ENCODE peak calls at places on chromosome 21, in four cellular contexts. P is PC-3, U is mammary epithelial cell, D is GM12878. H is an unnamed sample.

GRCh38 chr21:42047821-42048613 is 23.1 kb upstream of the UMODL1 start:
- DNase-seq in P (peak), U (peak), D (no peak), H (no peak)

GRCh38 chr21:44613386-44614155 is 1.7 kb downstream of the KRTAP10-8 start:
- DNase-seq in P (no peak), U (no peak), D (no peak), H (no peak)

GRCh38 chr21:44084496-44085241 is 22.5 kb upstream of the PWP2 start:
- DNase-seq in P (no peak), U (no peak), D (no peak), H (no peak)

GRCh38 chr21:42833439-42833815 is 45.9 kb downstream of the WDR4 start:
- DNase-seq in P (peak), U (no peak), D (peak), H (no peak)

GRCh38 chr21:37266515-37267221 is 466 bp downstream of the VPS26C start:
- DNase-seq in P (peak), U (no peak), D (no peak), H (no peak)

GRCh38 chr21:45327458-45328197 is 39.9 kb upstream of the POFUT2 start:
- DNase-seq in P (no peak), U (no peak), D (no peak), H (no peak)

GRCh38 chr21:30206551-30207251 is 9.2 kb downstream of the CLDN8 start:
- DNase-seq in P (peak), U (peak), D (no peak), H (peak)

GRCh38 chr21:31686272-31686913 is 26.9 kb downstream of the SOD1 start:
- DNase-seq in P (no peak), U (no peak), D (no peak), H (no peak)

GRCh38 chr21:45874716-45875415 is 106.7 kb upstream of the COL6A1 start:
- DNase-seq in P (peak), U (no peak), D (no peak), H (peak)

GRCh38 chr21:45016031-45016430 is 58.3 kb upstream of the ADARB1 start:
- DNase-seq in P (no peak), U (no peak), D (no peak), H (no peak)

GRCh38 chr21:41992576-41992975 is 17.6 kb downstream of the ZBTB21 start:
- DNase-seq in P (no peak), U (no peak), D (no peak), H (no peak)

GRCh38 chr21:41715649-41716321 is 51.1 kb downstream of the RIPK4 start:
- DNase-seq in P (peak), U (peak), D (no peak), H (peak)

GRCh38 chr21:37551406-37552355 is 185.1 kb downstream of the DYRK1A start:
- DNase-seq in P (no peak), U (no peak), D (no peak), H (no peak)

GRCh38 chr21:36699026-36699545 is at the start of gene SIM2:
- DNase-seq in P (peak), U (peak), D (no peak), H (no peak)

GRCh38 chr21:44433791-44434567 is 21.3 kb upstream of the LRRC3 start:
- DNase-seq in P (no peak), U (no peak), D (no peak), H (no peak)

GRCh38 chr21:42258885-42259407 is 40.0 kb downstream of the ABCG1 start:
- DNase-seq in P (no peak), U (no peak), D (no peak), H (no peak)

GRCh38 chr21:46294647-46295176 is 8.6 kb downstream of the YBEY start:
- DNase-seq in P (no peak), U (no peak), D (no peak), H (no peak)

GRCh38 chr21:33212159-33212851 is 17.4 kb upstream of the IFNAR2 start:
- DNase-seq in P (no peak), U (peak), D (no peak), H (peak)

GRCh38 chr21:46388896-46389295 is 64.9 kb downstream of the PCNT start:
- DNase-seq in P (no peak), U (no peak), D (no peak), H (no peak)

GRCh38 chr21:42614811-42615342 is 38.5 kb upstream of the PDE9A start:
- DNase-seq in P (peak), U (peak), D (no peak), H (peak)

GRCh38 chr21:43881918-43882317 is 16.9 kb downstream of the AGPAT3 start:
- DNase-seq in P (no peak), U (no peak), D (no peak), H (no peak)

GRCh38 chr21:46617267-46618051 is 12.6 kb upstream of the S100B start:
- DNase-seq in P (peak), U (no peak), D (no peak), H (no peak)

GRCh38 chr21:45748593-45748992 is 105.1 kb downstream of the PCBP3 start:
- DNase-seq in P (no peak), U (no peak), D (no peak), H (no peak)

GRCh38 chr21:42923553-42924432 is 1.6 kb downstream of the ERVH48-1 start:
- DNase-seq in P (peak), U (peak), D (peak), H (peak)

GRCh38 chr21:43574741-43575465 is 84.4 kb downstream of the HSF2BP start:
- DNase-seq in P (no peak), U (no peak), D (no peak), H (no peak)

GRCh38 chr21:46039891-46040660 is 57.8 kb upstream of the COL6A2 start:
- DNase-seq in P (no peak), U (no peak), D (no peak), H (no peak)

GRCh38 chr21:43287111-43287973 is 118.5 kb downstream of the CRYAA start:
- DNase-seq in P (peak), U (no peak), D (peak), H (no peak)

GRCh38 chr21:37373539-37373938 is 7.0 kb downstream of the DYRK1A start:
- DNase-seq in P (peak), U (no peak), D (no peak), H (no peak)

GRCh38 chr21:8993943-8994639 is 1527.3 kb upstream of the TPTE start:
- DNase-seq in P (peak), U (no peak), D (no peak), H (no peak)

GRCh38 chr21:28479660-28480059 is 513.0 kb downstream of the LTN1 start:
- DNase-seq in P (no peak), U (no peak), D (no peak), H (no peak)

DNA sequence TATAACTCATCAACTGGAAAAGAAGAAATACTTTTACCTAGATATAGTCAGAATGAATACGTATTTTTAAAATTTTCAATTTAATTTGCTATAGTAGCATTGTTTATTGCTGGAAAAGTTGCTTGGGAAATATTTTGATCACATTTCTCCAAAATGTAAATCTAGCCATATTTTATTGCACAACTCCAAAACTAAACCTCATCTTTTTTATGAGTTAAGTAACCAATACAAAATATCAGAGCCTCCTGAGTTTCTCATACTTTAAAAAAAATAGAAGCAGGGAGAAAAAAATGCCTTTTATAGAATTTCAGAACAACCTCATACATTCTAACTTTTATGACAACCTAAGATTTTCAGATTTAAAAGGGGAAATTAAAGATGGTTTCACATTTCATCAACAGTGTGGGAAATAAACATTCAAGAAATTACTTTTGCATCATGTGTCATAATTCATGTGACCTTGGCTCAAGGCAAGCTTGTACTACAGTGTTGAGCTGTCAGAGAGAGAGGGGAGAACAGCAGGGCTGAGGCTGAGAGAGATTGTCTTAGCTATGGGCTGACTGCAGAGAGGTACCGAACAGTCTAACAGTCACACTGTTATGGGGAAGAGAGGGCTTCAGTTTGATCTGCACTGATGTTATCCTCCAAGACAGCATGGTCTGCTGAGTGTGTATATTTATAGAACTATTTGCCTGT is 519.0 kb downstream of the LTN1 start:
- DNase-seq in P (no peak), U (no peak), D (no peak), H (no peak)
- H3K27ac ChIP-seq in P (no peak), U (no peak), D (no peak), H (no peak)

GRCh38 chr21:34891610-34891943 is 157.5 kb downstream of the RUNX1 start:
- DNase-seq in P (no peak), U (no peak), D (no peak), H (no peak)

GRCh38 chr21:34890258-34890723 is 158.8 kb downstream of the RUNX1 start:
- DNase-seq in P (no peak), U (no peak), D (no peak), H (no peak)

GRCh38 chr21:34892196-34892595 is 156.9 kb downstream of the RUNX1 start:
- DNase-seq in P (no peak), U (peak), D (no peak), H (no peak)

GRCh38 chr21:34889537-34890257 is 159.4 kb downstream of the RUNX1 start:
- DNase-seq in P (peak), U (peak), D (no peak), H (no peak)

GRCh38 chr21:34890724-34891609 is 158.1 kb downstream of the RUNX1 start:
- DNase-seq in P (no peak), U (peak), D (no peak), H (no peak)
- TF ChIP-seq EZH2 in P (no peak), U (no peak), D (no peak), H (no peak)

GRCh38 chr21:35521293-35521692 is 472.2 kb upstream of the RUNX1 start:
- DNase-seq in P (no peak), U (no peak), D (no peak), H (no peak)

GRCh38 chr21:35517848-35518247 is 468.7 kb upstream of the RUNX1 start:
- DNase-seq in P (no peak), U (no peak), D (no peak), H (no peak)

GRCh38 chr21:35520869-35521268 is 471.8 kb upstream of the RUNX1 start:
- DNase-seq in P (no peak), U (no peak), D (no peak), H (no peak)

GRCh38 chr21:35521852-35522505 is 472.9 kb upstream of the RUNX1 start:
- DNase-seq in P (no peak), U (peak), D (no peak), H (no peak)

DNA sequence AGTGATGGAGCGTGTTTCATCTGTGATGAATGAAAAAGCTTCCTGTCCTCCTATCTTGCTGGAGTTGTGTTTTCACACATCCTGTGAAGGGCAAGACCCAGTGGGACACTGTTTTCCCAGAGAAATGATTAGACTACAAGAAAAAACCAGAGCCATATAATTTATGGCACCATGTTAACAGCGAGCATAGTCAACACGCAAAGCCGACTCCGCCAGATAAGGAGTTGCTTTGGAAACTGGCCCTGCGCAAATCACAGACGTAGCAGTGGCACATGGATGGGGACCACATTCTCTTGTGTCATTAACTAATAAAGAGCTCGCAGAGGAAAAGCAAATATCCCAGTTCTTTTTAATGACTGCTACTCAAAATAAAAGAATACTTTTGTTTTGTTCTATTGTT is 471.2 kb upstream of the RUNX1 start:
- DNase-seq in P (no peak), U (no peak), D (no peak), H (no peak)
- H3K4me3 ChIP-seq in P (no peak), U (no peak), D (no peak), H (no peak)

GRCh38 chr21:26826801-26827200 is 18.4 kb downstream of the ADAMTS1 start:
- DNase-seq in P (no peak), U (peak), D (no peak), H (no peak)
- H3K27ac ChIP-seq in P (no peak), U (peak), D (no peak), H (no peak)

H was measured in keratinocyte.